ENCODE peak calls at places on chromosomes 7 and 10, in nine cellular contexts. Q is tibial nerve, F is mesenchymal stem cell, T is Panc1, C is pancreas, D is heart right ventricle, Y is tibial artery, G is colonic mucosa, R is OCI-LY7. I is an unnamed sample.
A peak's percentile ranks its signal among the peaks of the same experiment; 100 is the strongest.

GRCh38 chr7:19248681-19249080 is 103.5 kb upstream of the FERD3L start:
- DNase-seq in C (no peak), T (no peak), Q (no peak), R (no peak), Y (no peak), G (no peak), F (peak; percentile 11), D (no peak), I (no peak)

GRCh38 chr10:8586504-8586903 is 532.0 kb downstream of the GATA3 start:
- DNase-seq in F (no peak), T (no peak), C (no peak), R (no peak), Y (no peak), Q (no peak), G (no peak), D (no peak), I (no peak)

GRCh38 chr10:103653581-103654020 is 160.1 kb downstream of the NEURL1 start:
- DNase-seq in G (peak; percentile 91), R (no peak), D (no peak), F (no peak), Q (no peak), C (no peak), T (no peak), Y (no peak), I (no peak)

GRCh38 chr10:57791546-57791945 is 476.1 kb downstream of the IPMK start:
- DNase-seq in G (no peak), T (no peak), C (no peak), F (no peak), D (no peak), R (no peak), Y (no peak), Q (no peak), I (no peak)

GRCh38 chr10:96497391-96497790 is 16.3 kb downstream of the TLL2 start:
- DNase-seq in C (no peak), T (no peak), G (no peak), D (no peak), F (no peak), Q (no peak), Y (no peak), R (no peak), I (no peak)

GRCh38 chr7:117145952-117146475 is 176.8 kb downstream of the WNT2 start:
- DNase-seq in D (no peak), F (no peak), T (no peak), Y (no peak), R (no peak), C (no peak), Q (no peak), G (no peak), I (no peak)

GRCh38 chr7:27166475-27167169 is 1.3 kb upstream of the HOXA9 start:
- DNase-seq in D (no peak), F (peak; percentile 52), Q (no peak), R (no peak), G (no peak), C (peak; percentile 7), Y (no peak), T (no peak), I (no peak)

GRCh38 chr7:194257-194995 is 2.1 kb downstream of the FAM20C start:
- DNase-seq in F (peak; percentile 31), Q (no peak), G (peak; percentile 33), R (no peak), C (no peak), D (no peak), T (no peak), Y (no peak), I (no peak)

GRCh38 chr7:158280467-158281154 is 307.0 kb downstream of the PTPRN2 start:
- DNase-seq in Y (peak; percentile 7), F (no peak), R (no peak), C (no peak), Q (peak; percentile 1), G (no peak), D (no peak), T (no peak), I (no peak)

GRCh38 chr7:376306-376969 is 86.5 kb downstream of the FOXL3 start:
- DNase-seq in T (no peak), D (no peak), R (no peak), G (no peak), F (no peak), Q (no peak), C (peak; percentile 38), Y (peak; percentile 10), I (peak; percentile 23)

GRCh38 chr10:75099952-75100763 is 11.3 kb upstream of the SAMD8 start:
- DNase-seq in F (peak; percentile 63), Q (peak; percentile 52), T (no peak), D (peak; percentile 87), G (peak; percentile 80), Y (peak; percentile 66), R (peak; percentile 70), C (peak; percentile 86), I (peak; percentile 71)

GRCh38 chr7:2405201-2405600 is 1.8 kb downstream of the CHST12 start:
- DNase-seq in R (no peak), T (no peak), G (no peak), Y (no peak), C (no peak), D (no peak), Q (no peak), F (no peak), I (no peak)
- H3K4me1 ChIP-seq in R (peaks cover 47% of the 10 kb centered on the region), T (peaks cover 15% of the 10 kb centered on the region), G (peaks cover 7% of the 10 kb centered on the region), Y (no peaks in the 10 kb centered on the region), C (peaks cover 3% of the 10 kb centered on the region), D (peaks cover 39% of the 10 kb centered on the region), Q (peaks cover 36% of the 10 kb centered on the region), F (peaks cover 25% of the 10 kb centered on the region), I (peaks cover 61% of the 10 kb centered on the region)

GRCh38 chr10:73717564-73717963 is 19.7 kb upstream of the AGAP5 start:
- DNase-seq in D (no peak), T (no peak), G (no peak), C (no peak), Y (no peak), R (peak; percentile 51), Q (no peak), F (no peak), I (no peak)

GRCh38 chr10:73716251-73716650 is 18.3 kb upstream of the AGAP5 start:
- DNase-seq in F (no peak), Y (no peak), C (no peak), T (no peak), G (no peak), R (no peak), Q (no peak), D (no peak), I (no peak)
- H3K4me1 ChIP-seq in F (no peaks in the 10 kb centered on the region), Y (no peaks in the 10 kb centered on the region), C (no peaks in the 10 kb centered on the region), T (no peaks in the 10 kb centered on the region), G (no peaks in the 10 kb centered on the region), R (peaks cover 18% of the 10 kb centered on the region), Q (no peaks in the 10 kb centered on the region), D (no peaks in the 10 kb centered on the region), I (no peaks in the 10 kb centered on the region)

GRCh38 chr7:142804715-142805114 is 33.9 kb downstream of the PRSS2 start:
- DNase-seq in Y (no peak), D (no peak), C (no peak), F (no peak), T (no peak), Q (no peak), G (no peak), R (peak; percentile 62), I (no peak)

GRCh38 chr7:142806021-142806353 is 35.2 kb downstream of the PRSS2 start:
- DNase-seq in Q (no peak), R (no peak), F (no peak), T (no peak), C (no peak), Y (no peak), D (no peak), G (no peak), I (no peak)

GRCh38 chr7:142805350-142806020 is 34.7 kb downstream of the PRSS2 start:
- DNase-seq in Y (no peak), F (no peak), T (no peak), Q (no peak), D (no peak), C (no peak), G (no peak), R (no peak), I (no peak)

GRCh38 chr7:142802301-142802700 is 31.5 kb downstream of the PRSS2 start:
- DNase-seq in T (no peak), F (no peak), Y (no peak), C (no peak), R (no peak), D (no peak), G (no peak), Q (no peak), I (no peak)

GRCh38 chr7:142803901-142804300 is 33.1 kb downstream of the PRSS2 start:
- DNase-seq in R (no peak), F (no peak), D (no peak), G (no peak), T (no peak), Q (no peak), Y (no peak), C (no peak), I (no peak)
- H3K4me1 ChIP-seq in R (peaks cover 87% of the 10 kb centered on the region), F (no peaks in the 10 kb centered on the region), D (no peaks in the 10 kb centered on the region), G (no peaks in the 10 kb centered on the region), T (no peaks in the 10 kb centered on the region), Q (no peaks in the 10 kb centered on the region), Y (no peaks in the 10 kb centered on the region), C (no peaks in the 10 kb centered on the region), I (peaks cover 97% of the 10 kb centered on the region)

GRCh38 chr10:72318383-72319262 is 36.1 kb downstream of the DNAJB12 start:
- DNase-seq in R (no peak), G (no peak), C (peak; percentile 11), T (no peak), Y (no peak), Q (no peak), F (no peak), D (no peak), I (no peak)
- H3K4me1 ChIP-seq in R (peaks cover 76% of the 10 kb centered on the region), G (peaks cover 33% of the 10 kb centered on the region), C (peaks cover 46% of the 10 kb centered on the region), T (peaks cover 84% of the 10 kb centered on the region), Y (no peaks in the 10 kb centered on the region), Q (peaks cover 54% of the 10 kb centered on the region), F (peaks cover 41% of the 10 kb centered on the region), D (peaks cover 65% of the 10 kb centered on the region), I (peaks cover 86% of the 10 kb centered on the region)